ENCODE peak calls at places on chromosomes 13 and 19, in nine cellular contexts. M is EL; I is stimulated activated naive CD4-positive, alpha-beta T cell; P is body of pancreas; Z is activated T-cell treated with anti-CD3 and anti-CD28 coated beads for 1 hour; H is GF-D8; Y is NCI-H1092 treated with DMSO at 0.1 percent for 48 hours; A is HEK293T; E is lower leg skin. W is an unnamed sample.

GRCh38 chr19:7670150-7670784 is 1.4 kb downstream of the RETN start:
- DNase-seq in E (no peak), P (no peak), H (no peak), Y (no peak), M (no peak), Z (no peak), A (no peak), I (no peak), W (peak; percentile 51)

GRCh38 chr13:33313504-33313903 is 27.9 kb upstream of the STARD13 start:
- DNase-seq in A (no peak), I (no peak), Z (no peak), Y (no peak), H (no peak), E (no peak), M (no peak), P (no peak), W (no peak)

GRCh38 chr13:72290962-72291681 is 424.1 kb upstream of the DACH1 start:
- DNase-seq in E (no peak), M (peak; percentile 95), P (no peak), I (no peak), Z (no peak), A (no peak), Y (no peak), H (no peak), W (no peak)

GRCh38 chr19:4660993-4661392 is 9.1 kb downstream of the MYDGF start:
- DNase-seq in H (no peak), E (no peak), M (peak; percentile 16), Y (no peak), A (no peak), I (no peak), P (no peak), Z (no peak), W (no peak)

GRCh38 chr13:24161980-24162517 is 1.5 kb downstream of the SPATA13 start:
- DNase-seq in H (no peak), A (no peak), M (no peak), I (no peak), E (no peak), P (peak; percentile 56), Y (no peak), Z (no peak), W (no peak)

GRCh38 chr19:49362926-49363264 is 679 bp upstream of the TEAD2 start:
- DNase-seq in E (no peak), Z (no peak), M (no peak), P (peak; percentile 57), A (peak; percentile 44), I (no peak), H (no peak), Y (no peak), W (no peak)

GRCh38 chr19:39474139-39474620 is 6.5 kb upstream of the TIMM50 start:
- DNase-seq in E (peak; percentile 90), P (peak; percentile 60), Y (peak; percentile 10), Z (peak; percentile 71), I (peak; percentile 70), H (no peak), M (peak; percentile 21), A (peak; percentile 82), W (peak; percentile 72)

GRCh38 chr13:92612892-92613291 is 613.7 kb upstream of the GPC6 start:
- DNase-seq in P (no peak), I (no peak), E (no peak), Z (no peak), A (no peak), M (no peak), H (no peak), Y (no peak), W (no peak)

GRCh38 chr13:104408733-104409132 is 1342.5 kb upstream of the SLC10A2 start:
- DNase-seq in P (no peak), Z (no peak), I (no peak), E (no peak), A (no peak), Y (no peak), M (no peak), H (no peak), W (no peak)

GRCh38 chr19:40614595-40615411 is 13.6 kb downstream of the LTBP4 start:
- DNase-seq in I (peak; percentile 85), Y (no peak), E (peak; percentile 97), M (peak; percentile 97), P (no peak), Z (peak; percentile 85), H (no peak), A (peak; percentile 80), W (peak; percentile 93)

GRCh38 chr13:106491928-106492327 is 43.5 kb downstream of the EFNB2 start:
- DNase-seq in P (no peak), Z (no peak), Y (no peak), H (no peak), E (no peak), I (no peak), A (no peak), M (no peak), W (no peak)

GRCh38 chr13:45328661-45329105 is 12.3 kb downstream of the TPT1 start:
- DNase-seq in Y (no peak), I (no peak), M (peak; percentile 49), H (no peak), A (no peak), E (no peak), P (no peak), Z (no peak), W (no peak)

GRCh38 chr13:85603735-85604134 is 195.5 kb downstream of the SLITRK6 start:
- DNase-seq in H (no peak), I (no peak), P (no peak), M (no peak), Y (no peak), E (no peak), A (no peak), Z (no peak), W (no peak)

GRCh38 chr19:9348671-9349070 is 14.1 kb upstream of the ZNF177 start:
- DNase-seq in Y (no peak), A (no peak), H (no peak), P (no peak), E (no peak), Z (no peak), M (no peak), I (no peak), W (no peak)

W was measured in K562.